ENCODE peak calls at places on chromosomes 11 and 22, in five cellular contexts. Q is neuronal stem cell, H is adrenal gland, B is sigmoid colon, W is right cardiac atrium. M is an unnamed sample.

GRCh38 chr11:78313181-78313788 is 104.3 kb downstream of the GAB2 start:
- DNase-seq in Q (no peak), H (peak; percentile 87), B (no peak), W (no peak), M (peak; percentile 65)

GRCh38 chr11:116927163-116927772 is 89.8 kb upstream of the APOA1 start:
- DNase-seq in Q (no peak), H (no peak), B (no peak), W (no peak), M (peak; percentile 5)

GRCh38 chr11:56968524-56968923 is 20.2 kb upstream of the OR5AK2 start:
- DNase-seq in Q (no peak), H (no peak), B (no peak), W (no peak), M (no peak)

GRCh38 chr22:24427500-24428164 is at the start of gene ADORA2A:
- DNase-seq in Q (no peak), H (no peak), B (no peak), W (peak; percentile 72), M (no peak)

GRCh38 chr22:43270314-43270908 is 72.8 kb downstream of the SCUBE1 start:
- DNase-seq in Q (no peak), H (no peak), B (no peak), W (no peak), M (no peak)

GRCh38 chr11:64643258-64643881 is 52.4 kb downstream of the SLC22A12 start:
- DNase-seq in Q (no peak), H (peak; percentile 31), B (peak; percentile 82), W (peak; percentile 69), M (peak; percentile 28)

GRCh38 chr22:37933711-37934376 is 19.6 kb downstream of the C22orf23 start:
- DNase-seq in Q (peak; percentile 82), H (peak; percentile 90), B (peak; percentile 94), W (peak; percentile 96), M (peak; percentile 98)

GRCh38 chr11:88535916-88536547 is 198.5 kb upstream of the CTSC start:
- DNase-seq in Q (no peak), H (no peak), B (no peak), W (no peak), M (peak; percentile 85)

GRCh38 chr11:133920109-133920990 is 36.4 kb downstream of the IGSF9B start:
- DNase-seq in Q (no peak), H (no peak), B (no peak), W (peak; percentile 53), M (no peak)

GRCh38 chr11:17206448-17206847 is 1.3 kb downstream of the PIK3C2A start:
- DNase-seq in Q (no peak), H (no peak), B (no peak), W (no peak), M (peak; percentile 12)

GRCh38 chr22:41512421-41513194 is 31.7 kb downstream of the POLR3H start:
- DNase-seq in Q (peak; percentile 57), H (peak; percentile 87), B (no peak), W (peak; percentile 75), M (peak; percentile 87)

GRCh38 chr11:110755961-110756360 is 43.7 kb upstream of the ARHGAP20 start:
- DNase-seq in Q (no peak), H (no peak), B (no peak), W (no peak), M (no peak)

GRCh38 chr11:124041254-124041653 is at the start of gene OR10G7:
- DNase-seq in Q (no peak), H (no peak), B (no peak), W (no peak), M (no peak)

GRCh38 chr22:25554321-25555088 is 10.0 kb upstream of the GRK3 start:
- DNase-seq in Q (no peak), H (no peak), B (no peak), W (no peak), M (no peak)

GRCh38 chr11:12577746-12578644 is 96.2 kb upstream of the TEAD1 start:
- DNase-seq in Q (no peak), H (no peak), B (no peak), W (no peak), M (no peak)

GRCh38 chr11:842370-843002 is at the start of the genes POLR2L and TSPAN4:
- DNase-seq in Q (peak; percentile 90), H (peak; percentile 88), B (peak; percentile 96), W (peak; percentile 96), M (peak; percentile 95)

GRCh38 chr11:11748706-11749365 is 92.9 kb upstream of the USP47 start:
- DNase-seq in Q (no peak), H (no peak), B (no peak), W (no peak), M (no peak)

GRCh38 chr22:49198705-49199084 is 629.0 kb downstream of the BRD1 start:
- DNase-seq in Q (no peak), H (no peak), B (peak; percentile 47), W (no peak), M (no peak)

GRCh38 chr22:40020956-40021355 is 26.2 kb downstream of the FAM83F start:
- DNase-seq in Q (no peak), H (no peak), B (no peak), W (no peak), M (no peak)

GRCh38 chr22:49015459-49015858 is 812.2 kb downstream of the BRD1 start:
- DNase-seq in Q (no peak), H (no peak), B (peak; percentile 46), W (peak; percentile 22), M (no peak)

GRCh38 chr22:48488149-48488551 is 1339.5 kb downstream of the BRD1 start:
- DNase-seq in Q (no peak), H (no peak), B (no peak), W (no peak), M (no peak)

GRCh38 chr11:47553417-47553746 is 450 bp upstream of the CELF1 start:
- DNase-seq in Q (no peak), H (no peak), B (no peak), W (no peak), M (no peak)

GRCh38 chr11:47550288-47551052 is 2.5 kb downstream of the CELF1 start:
- DNase-seq in Q (no peak), H (no peak), B (no peak), W (no peak), M (peak; percentile 42)

GRCh38 chr11:47551086-47551485 is 1.8 kb downstream of the CELF1 start:
- DNase-seq in Q (no peak), H (no peak), B (no peak), W (no peak), M (peak; percentile 48)

GRCh38 chr11:47552581-47553416 is at the start of gene CELF1:
- DNase-seq in Q (peak; percentile 91), H (peak; percentile 93), B (peak; percentile 95), W (peak; percentile 96), M (peak; percentile 98)

DNA sequence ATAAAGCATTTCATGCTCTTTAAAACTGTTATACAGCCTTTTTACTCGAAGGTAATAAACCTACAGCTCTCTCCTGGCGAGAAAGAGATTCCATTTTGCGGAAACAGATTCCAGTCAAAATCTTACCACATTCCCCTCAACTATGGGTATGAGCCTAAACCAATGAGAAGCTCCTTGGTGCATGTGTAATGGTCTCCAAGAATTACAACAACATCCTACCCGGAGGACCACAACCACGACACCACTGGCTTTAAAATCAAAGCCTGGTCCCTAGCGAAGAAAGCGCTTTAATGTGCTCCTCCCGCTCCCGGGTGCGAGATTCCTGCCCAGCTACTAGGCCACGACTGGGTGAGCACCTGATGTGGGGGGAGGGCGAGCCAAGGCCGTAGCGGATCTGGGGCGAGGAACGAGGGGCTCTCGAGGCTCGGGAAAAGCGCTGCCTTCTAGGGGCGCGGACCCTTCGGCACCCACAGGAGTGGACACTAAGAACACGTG is 799 bp downstream of the CELF1 start:
- DNase-seq in Q (no peak), H (peak; percentile 55), B (peak; percentile 69), W (peak; percentile 65), M (peak; percentile 74)
- H3K4me1 ChIP-seq in Q (peaks cover 4% of the 10 kb centered on the region), H (peaks cover 28% of the 10 kb centered on the region), B (peaks cover 44% of the 10 kb centered on the region), W (peaks cover 5% of the 10 kb centered on the region), M (peaks cover 27% of the 10 kb centered on the region)

GRCh38 chr11:67349457-67349856 is 3.9 kb downstream of the POLD4 start:
- DNase-seq in Q (no peak), H (no peak), B (no peak), W (peak; percentile 77), M (no peak)
- H3K4me1 ChIP-seq in Q (peaks cover 9% of the 10 kb centered on the region), H (peaks cover 26% of the 10 kb centered on the region), B (peaks cover 32% of the 10 kb centered on the region), W (peaks cover 10% of the 10 kb centered on the region), M (peaks cover 48% of the 10 kb centered on the region)

GRCh38 chr11:1863352-1864215 is 10.7 kb downstream of the LSP1 start:
- DNase-seq in Q (peak; percentile 58), H (peak; percentile 95), B (peak; percentile 94), W (peak; percentile 95), M (peak; percentile 88)
- H3K4me1 ChIP-seq in Q (peaks cover 26% of the 10 kb centered on the region), H (peaks cover 58% of the 10 kb centered on the region), B (peaks cover 39% of the 10 kb centered on the region), W (peaks cover 8% of the 10 kb centered on the region), M (peaks cover 31% of the 10 kb centered on the region)

GRCh38 chr11:96215094-96215782 is 127.8 kb downstream of the MAML2 start:
- DNase-seq in Q (no peak), H (no peak), B (no peak), W (no peak), M (peak; percentile 47)
- H3K4me1 ChIP-seq in Q (peaks cover 8% of the 10 kb centered on the region), H (no peaks in the 10 kb centered on the region), B (peaks cover 39% of the 10 kb centered on the region), W (peaks cover 17% of the 10 kb centered on the region), M (peaks cover 57% of the 10 kb centered on the region)

GRCh38 chr11:2309251-2310072 is 7.6 kb downstream of the TSPAN32 start:
- DNase-seq in Q (no peak), H (no peak), B (peak; percentile 48), W (peak; percentile 50), M (no peak)

GRCh38 chr11:2311456-2312201 is 9.8 kb downstream of the TSPAN32 start:
- DNase-seq in Q (no peak), H (no peak), B (no peak), W (peak; percentile 58), M (no peak)

GRCh38 chr11:2310786-2311455 is 9.1 kb downstream of the TSPAN32 start:
- DNase-seq in Q (no peak), H (no peak), B (peak; percentile 64), W (peak; percentile 45), M (no peak)

GRCh38 chr11:2308713-2309112 is 6.9 kb downstream of the TSPAN32 start:
- DNase-seq in Q (no peak), H (no peak), B (peak; percentile 66), W (peak; percentile 61), M (no peak)

DNA sequence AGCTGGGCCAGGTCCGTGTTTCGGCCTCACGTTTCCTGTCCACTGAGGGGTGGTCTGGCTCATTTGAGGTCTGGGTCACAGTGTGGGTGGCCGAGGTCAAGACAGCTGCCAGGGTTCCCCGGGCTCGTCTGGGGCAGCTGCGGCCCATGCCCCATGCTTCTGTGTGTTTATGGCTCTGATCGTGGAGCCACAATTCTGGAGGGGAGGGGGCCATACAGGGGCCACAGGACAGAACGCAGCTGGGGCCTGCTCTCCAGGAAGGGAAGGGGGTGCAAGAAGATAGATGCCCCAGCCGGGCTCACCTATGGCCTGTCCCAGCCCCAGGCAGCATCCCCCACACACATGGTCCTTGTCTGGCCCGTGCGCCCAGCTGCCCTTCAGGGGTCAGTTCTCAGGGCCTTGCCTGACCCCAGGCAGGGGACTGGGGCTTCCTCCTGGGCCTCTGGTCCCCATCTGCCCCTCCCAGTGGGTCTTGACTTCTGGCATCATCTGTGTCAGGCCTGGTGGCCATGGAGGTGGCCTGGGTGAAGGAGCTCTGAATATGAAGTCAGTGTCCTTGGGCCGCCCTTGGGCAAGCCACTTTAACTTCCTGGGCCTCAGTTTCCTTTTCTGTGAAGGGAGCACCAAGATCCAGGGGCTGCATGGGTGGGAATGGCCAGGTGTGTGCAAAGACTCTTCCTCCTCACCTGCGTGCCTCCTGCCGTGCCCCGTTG is 8.4 kb downstream of the TSPAN32 start:
- DNase-seq in Q (no peak), H (no peak), B (peak; percentile 59), W (no peak), M (no peak)
- H3K4me1 ChIP-seq in Q (peaks cover 10% of the 10 kb centered on the region), H (peaks cover 9% of the 10 kb centered on the region), B (peaks cover 66% of the 10 kb centered on the region), W (peaks cover 16% of the 10 kb centered on the region), M (peaks cover 42% of the 10 kb centered on the region)